ENCODE peak calls at places on chromosome 22, in four cellular contexts. One of them, this sample, is unnamed.
A peak's percentile ranks its signal among the peaks of the same experiment; 100 is the strongest.

GRCh38 chr22:21719024-21719423 is 16.6 kb downstream of the YPEL1 start:
- DNase-seq in IMR-90: no peak
- DNase-seq in lower leg skin: no peak
- DNase-seq in SK-N-SH: no peak
- DNase-seq in this sample: no peak

GRCh38 chr22:44192098-44192810 is 11.5 kb downstream of the PARVG start:
- DNase-seq in lower leg skin: no peak
- DNase-seq in IMR-90: no peak
- DNase-seq in SK-N-SH: peak; percentile 70
- DNase-seq in this sample: no peak

GRCh38 chr22:48724899-48725298 is 1102.8 kb downstream of the BRD1 start:
- DNase-seq in IMR-90: no peak
- DNase-seq in lower leg skin: no peak
- DNase-seq in SK-N-SH: no peak
- DNase-seq in this sample: no peak

GRCh38 chr22:33539902-33540751 is 380.1 kb downstream of the LARGE1 start:
- DNase-seq in IMR-90: peak; percentile 5
- DNase-seq in lower leg skin: peak; percentile 55
- DNase-seq in SK-N-SH: no peak
- DNase-seq in this sample: peak; percentile 73

GRCh38 chr22:27933186-27933983 is 14.3 kb upstream of the PITPNB start:
- DNase-seq in SK-N-SH: no peak
- DNase-seq in lower leg skin: no peak
- DNase-seq in IMR-90: no peak
- DNase-seq in this sample: no peak

GRCh38 chr22:46652081-46652929 is 32.1 kb downstream of the GRAMD4 start:
- DNase-seq in lower leg skin: no peak
- DNase-seq in SK-N-SH: no peak
- DNase-seq in IMR-90: peak; percentile 28
- DNase-seq in this sample: no peak

GRCh38 chr22:41479671-41480396 is 10.9 kb downstream of the ACO2 start:
- DNase-seq in IMR-90: peak; percentile 73
- DNase-seq in lower leg skin: no peak
- DNase-seq in SK-N-SH: no peak
- DNase-seq in this sample: no peak

GRCh38 chr22:46797355-46797754 is 34.9 kb downstream of the TBC1D22A start:
- DNase-seq in IMR-90: peak; percentile 55
- DNase-seq in SK-N-SH: no peak
- DNase-seq in lower leg skin: no peak
- DNase-seq in this sample: no peak

GRCh38 chr22:30823015-30823370 is 128.3 kb downstream of the OSBP2 start:
- DNase-seq in IMR-90: no peak
- DNase-seq in SK-N-SH: peak; percentile 74
- DNase-seq in lower leg skin: no peak
- DNase-seq in this sample: no peak

GRCh38 chr22:46528121-46528610 is 9.3 kb downstream of the CELSR1 start:
- DNase-seq in IMR-90: peak; percentile 64
- DNase-seq in lower leg skin: no peak
- DNase-seq in SK-N-SH: no peak
- DNase-seq in this sample: no peak

GRCh38 chr22:44683237-44683636 is 18.8 kb upstream of the PRR5 start:
- DNase-seq in SK-N-SH: no peak
- DNase-seq in IMR-90: no peak
- DNase-seq in lower leg skin: no peak
- DNase-seq in this sample: no peak

GRCh38 chr22:41682033-41682807 is 6.4 kb downstream of the SNU13 start:
- DNase-seq in SK-N-SH: peak; percentile 85
- DNase-seq in lower leg skin: peak; percentile 77
- DNase-seq in IMR-90: peak; percentile 88
- DNase-seq in this sample: peak; percentile 93

GRCh38 chr22:32122899-32123298 is 36.2 kb downstream of the C22orf42 start:
- DNase-seq in IMR-90: no peak
- DNase-seq in SK-N-SH: no peak
- DNase-seq in lower leg skin: no peak
- DNase-seq in this sample: no peak

GRCh38 chr22:42902875-42903510 is 45.9 kb upstream of the ARFGAP3 start:
- DNase-seq in SK-N-SH: no peak
- DNase-seq in lower leg skin: no peak
- DNase-seq in IMR-90: peak; percentile 87
- DNase-seq in this sample: no peak

GRCh38 chr22:36433318-36434231 is 45.8 kb upstream of the MYH9 start:
- DNase-seq in IMR-90: no peak
- DNase-seq in SK-N-SH: peak; percentile 62
- DNase-seq in lower leg skin: no peak
- DNase-seq in this sample: no peak

GRCh38 chr22:27620367-27621154 is 181.0 kb downstream of the MN1 start:
- DNase-seq in lower leg skin: no peak
- DNase-seq in SK-N-SH: peak; percentile 77
- DNase-seq in IMR-90: no peak
- DNase-seq in this sample: no peak

GRCh38 chr22:42180349-42180842 is 49.8 kb upstream of the CYP2D6 start:
- DNase-seq in SK-N-SH: no peak
- DNase-seq in lower leg skin: peak; percentile 44
- DNase-seq in IMR-90: peak; percentile 34
- DNase-seq in this sample: peak; percentile 62

GRCh38 chr22:22087854-22088657 is 105.5 kb upstream of the TOP3B start:
- DNase-seq in lower leg skin: no peak
- DNase-seq in IMR-90: no peak
- DNase-seq in SK-N-SH: no peak
- DNase-seq in this sample: peak; percentile 48

GRCh38 chr22:47884200-47884599 is 1121.8 kb downstream of the TBC1D22A start:
- DNase-seq in lower leg skin: no peak
- DNase-seq in IMR-90: no peak
- DNase-seq in SK-N-SH: no peak
- DNase-seq in this sample: no peak

GRCh38 chr22:50271519-50271970 is 1.4 kb upstream of the MAPK11 start:
- DNase-seq in lower leg skin: no peak
- DNase-seq in SK-N-SH: peak; percentile 93
- DNase-seq in IMR-90: peak; percentile 38
- DNase-seq in this sample: no peak

GRCh38 chr22:21695432-21696085 is 29.7 kb downstream of the PPIL2 start:
- DNase-seq in IMR-90: no peak
- DNase-seq in SK-N-SH: no peak
- DNase-seq in lower leg skin: no peak
- DNase-seq in this sample: no peak

GRCh38 chr22:46614070-46614931 is 5.9 kb upstream of the GRAMD4 start:
- DNase-seq in IMR-90: no peak
- DNase-seq in SK-N-SH: no peak
- DNase-seq in lower leg skin: no peak
- DNase-seq in this sample: no peak

GRCh38 chr22:36439481-36440271 is 41.8 kb downstream of the TXN2 start:
- DNase-seq in SK-N-SH: peak; percentile 51
- DNase-seq in IMR-90: peak; percentile 97
- DNase-seq in lower leg skin: no peak
- DNase-seq in this sample: no peak

GRCh38 chr22:17672417-17672991 is 33.9 kb downstream of the BCL2L13 start:
- DNase-seq in IMR-90: peak; percentile 37
- DNase-seq in lower leg skin: no peak
- DNase-seq in SK-N-SH: peak; percentile 30
- DNase-seq in this sample: no peak

GRCh38 chr22:49717322-49717919 is 110.3 kb downstream of the BRD1 start:
- DNase-seq in lower leg skin: no peak
- DNase-seq in IMR-90: no peak
- DNase-seq in SK-N-SH: no peak
- DNase-seq in this sample: no peak

GRCh38 chr22:44182591-44183588 is 2.2 kb downstream of the PARVG start:
- DNase-seq in lower leg skin: peak; percentile 48
- DNase-seq in IMR-90: no peak
- DNase-seq in SK-N-SH: no peak
- DNase-seq in this sample: peak; percentile 67

GRCh38 chr22:23564276-23564675 is 15.8 kb downstream of the IGLL1 start:
- DNase-seq in IMR-90: no peak
- DNase-seq in lower leg skin: no peak
- DNase-seq in SK-N-SH: no peak
- DNase-seq in this sample: no peak
- H3K4me3 ChIP-seq in IMR-90: no peak overlapping the region
- H3K4me3 ChIP-seq in lower leg skin: no peak overlapping the region
- H3K4me3 ChIP-seq in SK-N-SH: no peak overlapping the region
- H3K4me3 ChIP-seq in this sample: no peak overlapping the region

DNA sequence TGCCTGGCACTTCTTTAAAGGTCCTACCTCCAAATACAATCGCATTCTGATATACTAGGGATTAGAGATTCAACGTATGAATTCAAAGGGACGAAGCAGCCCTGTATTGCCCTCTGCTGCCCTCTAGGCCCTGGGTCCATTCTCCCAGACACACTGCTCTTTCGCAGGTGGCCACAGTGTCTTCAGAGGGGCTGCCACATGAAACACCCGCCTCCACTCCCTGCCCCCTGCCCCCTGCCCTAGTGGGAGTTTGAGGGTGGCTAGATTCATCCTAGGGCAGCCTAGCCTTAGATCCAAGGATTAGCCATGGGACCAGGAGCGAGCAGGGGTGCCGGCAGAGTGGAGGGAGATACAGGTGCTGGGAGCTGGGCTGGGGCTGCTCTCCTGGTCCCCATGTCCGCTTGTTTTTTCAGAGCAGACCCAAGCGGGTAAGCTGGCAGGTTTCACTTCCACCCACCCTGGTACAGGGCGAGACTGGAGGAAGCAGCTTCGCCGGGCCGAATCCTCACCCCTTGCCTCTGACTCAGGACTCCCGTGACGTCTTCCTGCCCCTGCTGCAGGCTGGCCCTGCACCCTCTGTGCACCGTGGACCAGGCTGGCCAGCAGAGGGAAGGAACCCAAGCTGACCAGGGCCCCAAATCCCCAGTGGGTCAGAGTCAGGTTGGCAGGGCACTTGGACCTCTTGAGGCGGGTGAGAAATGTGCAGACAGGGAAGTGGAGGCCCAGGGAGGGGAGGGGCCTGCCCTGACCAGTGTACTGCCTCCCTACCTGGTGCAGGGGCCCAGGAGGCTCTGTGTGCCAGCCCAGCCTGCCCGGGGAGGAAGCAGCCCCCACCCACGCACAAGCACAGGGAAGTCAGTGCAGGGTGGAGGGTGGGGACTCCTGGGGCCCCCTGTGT is 28.4 kb upstream of the HMOX1 start:
- DNase-seq in IMR-90: no peak
- DNase-seq in SK-N-SH: no peak
- DNase-seq in lower leg skin: peak; percentile 62
- DNase-seq in this sample: peak; percentile 79
- H3K4me3 ChIP-seq in IMR-90: no peak overlapping the region
- H3K4me3 ChIP-seq in SK-N-SH: no peak overlapping the region
- H3K4me3 ChIP-seq in lower leg skin: no peak overlapping the region
- H3K4me3 ChIP-seq in this sample: no peak overlapping the region

GRCh38 chr22:20392983-20393704 is 807 bp upstream of the ZNF74 start:
- DNase-seq in IMR-90: no peak
- DNase-seq in SK-N-SH: no peak
- DNase-seq in lower leg skin: no peak
- DNase-seq in this sample: no peak

GRCh38 chr22:20395897-20396287 is 1.9 kb downstream of the ZNF74 start:
- DNase-seq in SK-N-SH: no peak
- DNase-seq in lower leg skin: no peak
- DNase-seq in IMR-90: no peak
- DNase-seq in this sample: no peak

GRCh38 chr22:20395181-20395896 is 1.4 kb downstream of the ZNF74 start:
- DNase-seq in SK-N-SH: peak; percentile 32
- DNase-seq in IMR-90: no peak
- DNase-seq in lower leg skin: no peak
- DNase-seq in this sample: no peak

GRCh38 chr22:20391222-20391621 is 2.7 kb upstream of the ZNF74 start:
- DNase-seq in IMR-90: no peak
- DNase-seq in lower leg skin: no peak
- DNase-seq in SK-N-SH: no peak
- DNase-seq in this sample: no peak

DNA sequence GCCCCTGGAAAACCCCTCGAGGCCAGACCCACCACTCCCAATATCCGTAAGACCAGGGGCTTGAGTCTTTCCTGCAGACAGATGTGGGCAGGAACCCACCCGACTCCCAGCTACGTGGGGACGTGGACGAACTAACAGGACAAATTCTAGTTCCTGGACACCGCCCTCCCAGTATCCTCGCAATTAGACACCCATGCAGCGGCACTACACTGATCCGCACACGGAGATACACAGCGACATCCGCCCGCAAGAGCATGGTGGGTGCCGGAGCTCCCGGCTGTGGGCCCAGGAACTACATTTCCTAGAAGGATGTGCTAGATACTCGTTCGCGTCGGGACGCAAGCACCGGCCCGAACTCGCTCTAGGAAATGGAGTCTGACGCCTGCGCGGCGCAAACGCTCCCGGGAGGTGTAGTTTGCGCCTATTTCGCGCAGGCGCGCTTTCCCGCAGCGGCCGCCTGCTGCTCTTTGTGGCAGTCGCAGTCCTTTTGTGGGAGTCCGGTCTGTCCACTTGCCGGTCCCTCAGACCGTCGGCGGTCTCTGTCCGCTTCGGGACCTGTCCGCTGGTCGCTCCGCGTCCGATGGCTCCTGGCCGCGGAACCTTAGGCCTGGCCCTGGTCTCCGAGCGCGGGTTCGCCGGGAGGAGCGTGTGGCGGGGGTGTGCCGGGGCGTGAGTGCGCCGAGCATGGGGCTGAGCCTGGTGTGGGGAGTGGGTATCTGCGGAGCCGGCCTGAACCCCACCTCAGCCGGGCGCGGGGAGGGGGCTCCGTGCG is at the start of gene ZNF74:
- DNase-seq in lower leg skin: peak; percentile 79
- DNase-seq in IMR-90: peak; percentile 88
- DNase-seq in SK-N-SH: peak; percentile 92
- DNase-seq in this sample: peak; percentile 88
- H3K4me3 ChIP-seq in lower leg skin: peak within 1 kb of the TSS; percentile 59
- H3K4me3 ChIP-seq in IMR-90: peak within 1 kb of the TSS; percentile 75
- H3K4me3 ChIP-seq in SK-N-SH: peak within 1 kb of the TSS; percentile 82
- H3K4me3 ChIP-seq in this sample: peak within 1 kb of the TSS; percentile 65

DNA sequence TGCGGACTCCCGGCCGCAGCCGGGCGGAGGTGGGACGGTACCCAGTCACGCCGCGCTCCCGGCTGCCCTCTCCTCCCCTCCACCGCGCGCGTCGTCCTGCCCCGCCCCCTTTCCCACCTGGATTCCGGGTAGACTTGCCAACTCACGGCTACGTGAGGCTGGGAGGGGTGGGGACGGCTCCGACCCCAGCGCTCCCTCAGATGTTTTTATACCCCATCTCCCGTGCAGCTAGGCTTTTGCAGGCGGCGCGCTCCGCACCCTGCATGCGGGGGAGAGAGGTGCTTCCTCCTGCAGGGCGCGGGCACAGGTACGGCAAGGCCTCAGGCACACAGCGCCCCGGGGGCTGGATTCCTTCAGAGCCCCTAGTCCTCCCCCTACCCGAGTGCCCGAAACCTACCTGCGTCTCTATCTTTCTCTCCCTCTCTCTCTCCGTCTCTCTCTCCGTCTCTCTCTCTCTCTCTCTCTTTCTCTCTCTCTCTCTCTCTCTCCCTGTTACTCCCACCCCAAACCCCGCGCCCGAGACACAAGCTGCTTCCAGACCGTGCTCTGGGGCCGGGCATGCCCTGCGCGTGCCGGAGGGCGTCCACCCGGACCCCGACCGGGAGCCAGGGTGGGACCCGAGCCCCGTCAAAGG is 1.9 kb downstream of the PDGFB start:
- DNase-seq in IMR-90: no peak
- DNase-seq in lower leg skin: no peak
- DNase-seq in SK-N-SH: no peak
- DNase-seq in this sample: no peak
- H3K4me3 ChIP-seq in IMR-90: peak overlapping the region; percentile 26
- H3K4me3 ChIP-seq in lower leg skin: peak overlapping the region; percentile 47
- H3K4me3 ChIP-seq in SK-N-SH: peak overlapping the region; percentile 9
- H3K4me3 ChIP-seq in this sample: peak overlapping the region; percentile 61

This sample was measured in right atrium auricular region.